ENCODE peak calls at places on chromosomes 1 and 21, in four cellular contexts. B is NCI-H69, Y is cardiac muscle cell, E is mesenteric fat pad. X is an unnamed sample.
A peak's percentile ranks its signal among the peaks of the same experiment; 100 is the strongest.

GRCh38 chr1:180234369-180235076 is 4.5 kb downstream of the LHX4 start:
- DNase-seq in Y (peak; percentile 45), B (no peak), E (no peak), X (no peak)

GRCh38 chr1:151976868-151977267 is 16.8 kb downstream of the S100A10 start:
- DNase-seq in E (no peak), B (no peak), Y (no peak), X (no peak)

GRCh38 chr1:10530756-10531155 is 56.0 kb downstream of the PEX14 start:
- DNase-seq in B (no peak), E (no peak), Y (no peak), X (no peak)

GRCh38 chr1:52695627-52696026 is 2.5 kb downstream of the COA7 start:
- DNase-seq in B (no peak), Y (no peak), E (no peak), X (no peak)

GRCh38 chr1:54367613-54368012 is 38.6 kb downstream of the SSBP3 start:
- DNase-seq in B (no peak), Y (no peak), E (no peak), X (no peak)

GRCh38 chr1:45206808-45207624 is 611 bp upstream of the ZSWIM5 start:
- DNase-seq in B (no peak), Y (no peak), E (no peak), X (no peak)

GRCh38 chr21:29105218-29105617 is 25.2 kb upstream of the MAP3K7CL start:
- DNase-seq in E (no peak), B (no peak), Y (no peak), X (no peak)

GRCh38 chr1:170145691-170146676 is at the start of gene NTMT2:
- DNase-seq in Y (peak; percentile 40), E (no peak), B (peak; percentile 97), X (no peak)

GRCh38 chr1:173202430-173203145 is 4.5 kb downstream of the TNFSF4 start:
- DNase-seq in E (no peak), Y (peak; percentile 55), B (peak; percentile 21), X (no peak)

GRCh38 chr1:96837817-96838216 is 116.2 kb downstream of the PTBP2 start:
- DNase-seq in Y (no peak), E (no peak), B (no peak), X (no peak)

GRCh38 chr1:152997911-152998310 is 3.6 kb upstream of the SPRR3 start:
- DNase-seq in Y (no peak), B (no peak), E (no peak), X (no peak)

GRCh38 chr1:22721122-22721873 is 10.7 kb downstream of the EPHB2 start:
- DNase-seq in E (no peak), B (no peak), Y (no peak), X (no peak)

GRCh38 chr1:19342894-19343616 is 30.9 kb downstream of the SLC66A1 start:
- DNase-seq in E (no peak), B (no peak), Y (no peak), X (no peak)

GRCh38 chr1:151542710-151543129 is 2.6 kb downstream of the TUFT1 start:
- DNase-seq in E (no peak), B (peak; percentile 96), Y (no peak), X (no peak)

GRCh38 chr1:175162955-175163354 is 29.6 kb downstream of the KIAA0040 start:
- DNase-seq in Y (no peak), E (no peak), B (peak; percentile 9), X (no peak)

GRCh38 chr1:212596798-212597197 is 11.8 kb upstream of the ATF3 start:
- DNase-seq in Y (no peak), E (no peak), B (no peak), X (peak; percentile 32)

GRCh38 chr1:215526147-215526845 is 40.8 kb upstream of the KCTD3 start:
- DNase-seq in E (no peak), B (peak; percentile 75), Y (peak; percentile 60), X (no peak)

GRCh38 chr1:111707906-111708305 is 31.3 kb downstream of the INKA2 start:
- DNase-seq in B (no peak), Y (no peak), E (no peak), X (no peak)

GRCh38 chr1:173857363-173857917 is 10.3 kb downstream of the GAS5 start:
- DNase-seq in B (no peak), E (no peak), Y (no peak), X (no peak)

GRCh38 chr1:24805534-24806301 is 60.5 kb downstream of the CLIC4 start:
- DNase-seq in Y (no peak), E (no peak), B (no peak), X (no peak)

GRCh38 chr1:159803946-159804695 is 2.0 kb downstream of the FCRL6 start:
- DNase-seq in E (no peak), B (no peak), Y (no peak), X (no peak)

GRCh38 chr1:227758366-227758765 is 23.1 kb downstream of the SNAP47 start:
- DNase-seq in Y (peak; percentile 45), E (no peak), B (no peak), X (no peak)

GRCh38 chr1:234933475-234933874 is 195.2 kb downstream of the TOMM20 start:
- DNase-seq in E (peak; percentile 81), B (no peak), Y (no peak), X (no peak)

GRCh38 chr1:25757846-25758185 is 42.2 kb upstream of the SELENON start:
- DNase-seq in B (no peak), E (no peak), Y (no peak), X (no peak)

GRCh38 chr1:172443666-172444453 is at the start of gene PIGC:
- DNase-seq in Y (peak; percentile 93), E (peak; percentile 97), B (peak; percentile 93), X (no peak)

GRCh38 chr1:86259390-86259789 is 102.8 kb upstream of the COL24A1 start:
- DNase-seq in B (no peak), Y (no peak), E (no peak), X (no peak)

GRCh38 chr1:150281758-150282557 is at the start of gene CIART:
- DNase-seq in B (peak; percentile 100), E (peak; percentile 93), Y (peak; percentile 98), X (peak; percentile 99)

GRCh38 chr1:169271094-169271493 is 96.5 kb downstream of the NME7 start:
- DNase-seq in Y (no peak), E (no peak), B (no peak), X (no peak)

GRCh38 chr1:154442006-154442740 is 37.0 kb downstream of the IL6R start:
- DNase-seq in B (no peak), Y (no peak), E (no peak), X (no peak)

GRCh38 chr1:41615316-41615715 is 130.8 kb upstream of the EDN2 start:
- DNase-seq in E (peak; percentile 79), Y (no peak), B (no peak), X (peak; percentile 69)

GRCh38 chr1:41341756-41342562 is 19.3 kb upstream of the FOXO6 start:
- DNase-seq in E (peak; percentile 83), B (peak; percentile 92), Y (no peak), X (peak; percentile 93)

GRCh38 chr1:56958526-56958925 is 7.3 kb downstream of the C8B start:
- DNase-seq in E (no peak), Y (peak; percentile 67), B (no peak), X (no peak)

GRCh38 chr1:29601021-29601420 is 364.7 kb downstream of the PTPRU start:
- DNase-seq in E (no peak), B (no peak), Y (no peak), X (no peak)

GRCh38 chr1:238186887-238187574 is 296.3 kb upstream of the ZP4 start:
- DNase-seq in Y (no peak), B (no peak), E (no peak), X (no peak)

GRCh38 chr1:85307987-85308836 is 31.8 kb upstream of the BCL10 start:
- DNase-seq in Y (peak; percentile 94), B (peak; percentile 76), E (peak; percentile 93), X (no peak)

GRCh38 chr1:81237531-81238528 is 562.9 kb upstream of the ADGRL2 start:
- DNase-seq in Y (no peak), B (no peak), E (no peak), X (no peak)

GRCh38 chr21:38533887-38534286 is 35.6 kb upstream of the ERG start:
- DNase-seq in B (no peak), E (no peak), Y (peak; percentile 63), X (no peak)

X was measured in vagina.